ENCODE peak calls at places on chromosomes 5 and 9, in four cellular contexts. W is endothelial cell of umbilical vein, Q is left lung, P is A549. I is an unnamed sample. For H3K4me1 and H3K9me3, the result is how much of the 10 kb centered on the place peaks cover.

GRCh38 chr5:137563301-137563645 is 64.1 kb upstream of the SPOCK1 start:
- DNase-seq in W (no peak), P (no peak), Q (no peak), I (no peak)

GRCh38 chr5:64874753-64875152 is 106.0 kb downstream of the CWC27 start:
- DNase-seq in P (no peak), Q (no peak), W (no peak), I (no peak)

GRCh38 chr9:128469070-128469469 is 13.3 kb downstream of the ODF2 start:
- DNase-seq in P (no peak), Q (no peak), W (no peak), I (no peak)

GRCh38 chr5:43231977-43232376 is 40.0 kb downstream of the NIM1K start:
- DNase-seq in W (no peak), Q (no peak), P (no peak), I (no peak)

GRCh38 chr9:86642721-86643120 is 288.5 kb upstream of the TUT7 start:
- DNase-seq in P (no peak), W (no peak), Q (no peak), I (no peak)

GRCh38 chr5:72552041-72552557 is 44.9 kb upstream of the ZNF366 start:
- DNase-seq in P (no peak), Q (no peak), W (peak), I (no peak)

GRCh38 chr9:114484854-114485443 is 20.3 kb downstream of the WHRN start:
- DNase-seq in Q (no peak), W (no peak), P (no peak), I (no peak)

GRCh38 chr5:32170303-32171170 is 3.6 kb downstream of the GOLPH3 start:
- DNase-seq in P (no peak), Q (no peak), W (peak), I (no peak)

GRCh38 chr9:126646162-126646561 is 32.4 kb downstream of the LMX1B start:
- DNase-seq in W (no peak), Q (no peak), P (no peak), I (no peak)

DNA sequence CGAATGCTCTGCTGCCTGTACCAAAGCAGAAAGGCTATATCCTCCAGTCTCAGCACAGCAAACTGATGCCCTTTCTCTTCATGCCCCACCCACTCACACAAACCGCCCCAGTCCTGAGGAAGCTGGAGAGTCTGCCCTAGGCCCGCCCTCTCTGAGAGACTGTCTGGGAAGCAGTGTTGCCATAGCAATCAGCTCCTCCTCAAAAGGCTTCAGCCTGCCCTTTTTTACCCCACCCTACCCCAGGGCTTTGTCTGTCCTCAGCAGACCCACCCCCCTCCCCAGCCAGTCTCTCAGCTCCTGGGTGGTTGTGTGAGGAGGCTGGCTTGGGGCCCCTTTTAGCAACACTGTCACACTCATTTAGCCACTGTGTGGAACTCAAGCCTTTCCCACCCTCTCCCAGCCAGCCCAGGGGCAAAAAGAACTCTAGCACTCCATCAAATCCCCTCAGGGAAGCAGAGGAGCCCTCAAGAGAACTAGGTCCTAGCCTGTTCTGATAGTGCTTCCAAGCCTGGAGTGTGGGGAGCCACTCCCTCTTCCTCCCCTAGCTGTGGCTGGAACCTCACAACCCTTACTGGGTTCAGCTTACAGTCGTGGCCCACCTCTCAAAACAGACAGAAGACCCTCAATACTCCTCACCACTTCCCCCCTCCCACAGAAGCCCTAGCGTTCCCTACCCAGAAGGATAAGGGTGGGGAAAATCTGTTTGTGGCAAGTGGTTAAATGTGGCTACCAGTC is 1.4 kb downstream of the ATOSB start:
- DNase-seq in P (no peak), Q (peak), W (peak), I (peak)
- H3K4me1 ChIP-seq in P (under half), Q (under half), W (half or more), I (half or more)

GRCh38 chr9:6212722-6213375 is 2.8 kb upstream of the IL33 start:
- DNase-seq in P (no peak), W (no peak), Q (no peak), I (no peak)

GRCh38 chr9:6214903-6215302 is 704 bp upstream of the IL33 start:
- DNase-seq in P (no peak), W (peak), Q (no peak), I (no peak)

GRCh38 chr9:6214451-6214850 is 1.2 kb upstream of the IL33 start:
- DNase-seq in P (no peak), W (no peak), Q (no peak), I (no peak)

GRCh38 chr9:6215562-6215961 is at the start of gene IL33:
- DNase-seq in W (peak), Q (no peak), P (no peak), I (no peak)

GRCh38 chr9:6209966-6210365 is 5.6 kb upstream of the IL33 start:
- DNase-seq in Q (no peak), W (no peak), P (no peak), I (no peak)
- H3K9me3 ChIP-seq in Q (under half), W (under half), P (under half), I (under half)

DNA sequence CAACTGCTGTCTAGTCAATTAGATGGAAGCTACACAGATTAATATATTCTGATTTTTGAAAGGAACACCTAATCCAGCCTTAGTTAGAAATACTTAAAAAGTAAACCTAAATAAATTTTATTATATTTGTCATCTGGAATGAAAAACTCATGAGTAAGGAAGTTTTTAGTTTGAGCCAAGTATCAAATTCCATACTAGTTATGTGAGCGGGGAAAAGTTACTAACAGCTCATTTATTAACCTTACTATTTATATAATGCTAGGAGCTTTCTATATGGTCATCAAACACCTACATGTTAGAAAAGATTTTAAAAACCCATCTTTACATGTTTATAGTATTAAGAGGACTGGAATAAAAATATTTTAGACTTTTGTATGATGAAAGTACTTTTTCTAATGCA is 41.6 kb upstream of the POU5F2 start:
- DNase-seq in W (no peak), P (no peak), Q (no peak), I (no peak)
- TF ChIP-seq CTCF in W (no peak), P (no peak), Q (no peak), I (no peak)

GRCh38 chr5:135122797-135123196 is 88.8 kb upstream of the PITX1 start:
- DNase-seq in Q (no peak), W (no peak), P (no peak), I (no peak)

GRCh38 chr5:135124128-135124527 is 90.1 kb upstream of the PITX1 start:
- DNase-seq in W (no peak), P (no peak), Q (no peak), I (no peak)

GRCh38 chr5:135116146-135116545 is 82.1 kb upstream of the PITX1 start:
- DNase-seq in P (no peak), W (no peak), Q (peak), I (peak)

GRCh38 chr5:135120951-135121350 is 86.9 kb upstream of the PITX1 start:
- DNase-seq in W (no peak), P (no peak), Q (no peak), I (no peak)

DNA sequence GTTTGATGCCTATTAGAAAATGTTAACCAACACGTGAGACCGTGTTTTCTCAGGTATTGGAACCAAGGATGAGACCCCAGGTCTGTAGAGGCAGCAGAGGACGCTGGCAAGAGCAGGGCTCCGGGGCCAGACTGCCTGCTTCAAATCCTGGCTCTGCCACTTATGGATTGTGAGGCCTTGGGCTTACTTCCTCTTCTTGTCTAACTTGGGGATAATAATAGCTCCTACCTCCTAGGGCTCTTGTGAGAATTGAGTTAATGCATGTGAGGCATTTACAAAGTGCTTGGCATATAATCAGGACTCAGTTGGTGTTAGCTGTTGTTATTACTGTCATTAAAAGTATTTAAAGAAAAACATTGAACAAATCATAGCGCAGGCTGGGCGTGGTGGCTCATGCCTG is 85.5 kb upstream of the PITX1 start:
- DNase-seq in Q (no peak), W (no peak), P (no peak), I (no peak)
- H3K4me1 ChIP-seq in Q (under half), W (under half), P (under half), I (under half)

DNA sequence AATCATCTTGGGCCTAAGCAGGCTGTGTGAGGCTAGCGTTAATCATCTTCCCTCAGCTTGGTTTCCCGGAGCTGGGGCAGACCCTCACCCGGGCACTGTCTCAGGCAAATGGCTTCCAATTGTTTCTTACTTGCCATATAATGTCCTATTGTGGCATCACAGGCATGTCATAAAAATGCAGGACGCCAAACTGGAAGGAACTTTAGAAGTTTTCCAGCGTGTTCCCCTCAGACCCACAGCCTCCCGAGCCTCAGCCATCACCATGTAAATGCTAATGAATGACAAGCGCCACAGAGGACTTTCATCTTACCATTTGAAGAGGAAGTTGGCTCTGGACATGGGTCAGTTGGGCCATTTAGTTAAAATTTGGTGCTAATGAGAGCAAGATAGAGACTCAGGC is 143.0 kb upstream of the IRX1 start:
- DNase-seq in Q (no peak), W (no peak), P (no peak), I (no peak)
- H3K9me3 ChIP-seq in Q (under half), W (under half), P (under half), I (under half)

GRCh38 chr5:169097374-169097831 is 203.5 kb downstream of the SLIT3 start:
- DNase-seq in W (no peak), P (no peak), Q (no peak), I (no peak)
- TF ChIP-seq CTCF in W (no peak), P (no peak), Q (no peak), I (no peak)

GRCh38 chr9:136087741-136088480 is 7.2 kb downstream of the NACC2 start:
- DNase-seq in W (no peak), Q (peak), P (no peak), I (peak)

GRCh38 chr9:136089697-136090045 is 5.4 kb downstream of the NACC2 start:
- DNase-seq in P (no peak), Q (no peak), W (peak), I (no peak)

GRCh38 chr9:136090060-136090735 is 4.9 kb downstream of the NACC2 start:
- DNase-seq in P (no peak), W (no peak), Q (no peak), I (peak)

GRCh38 chr9:136088481-136088938 is 6.6 kb downstream of the NACC2 start:
- DNase-seq in W (no peak), P (no peak), Q (no peak), I (peak)

DNA sequence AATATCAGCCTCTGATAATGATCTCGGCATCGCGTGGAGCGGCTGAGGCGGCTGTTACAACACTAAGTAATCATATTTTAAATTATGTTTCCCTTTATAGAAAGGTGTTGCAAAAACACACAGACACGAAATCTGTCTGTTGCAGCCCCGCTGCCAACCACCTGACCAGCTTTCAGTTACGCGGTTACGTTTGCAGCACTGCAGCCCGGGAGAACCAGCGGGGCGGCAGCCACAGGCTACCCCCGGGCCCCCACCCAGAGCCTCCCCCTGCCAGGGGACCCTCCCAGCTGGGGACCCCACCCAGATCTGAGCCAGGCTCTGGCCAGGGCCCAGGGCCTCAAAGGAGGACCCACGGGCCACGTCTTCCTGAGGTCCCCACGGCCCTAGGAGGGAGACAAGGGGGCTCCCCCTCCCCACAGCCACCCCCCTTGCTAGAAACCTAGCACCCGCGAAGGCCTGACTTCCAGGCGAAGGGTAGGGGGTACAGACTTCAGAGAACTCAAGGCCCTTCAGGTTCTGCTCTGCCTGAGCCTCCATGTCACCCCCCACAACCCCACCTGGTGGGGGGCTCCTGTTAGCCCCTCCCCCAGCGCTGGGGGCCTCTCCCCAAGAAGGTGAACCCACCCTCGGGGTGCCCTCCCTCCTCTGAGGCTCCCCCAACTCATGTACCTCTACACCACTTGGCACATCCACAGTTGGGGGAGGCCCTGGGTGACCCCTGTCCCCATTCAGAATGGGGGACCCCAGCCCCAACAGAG is 6.0 kb downstream of the NACC2 start:
- DNase-seq in P (no peak), W (no peak), Q (peak), I (peak)
- H3K4me1 ChIP-seq in P (under half), W (under half), Q (under half), I (half or more)

GRCh38 chr9:122579874-122580273 is 3.3 kb downstream of the OR1L8 start:
- DNase-seq in P (no peak), Q (no peak), W (no peak), I (no peak)
- H3K9me3 ChIP-seq in P (under half), Q (under half), W (under half), I (under half)

GRCh38 chr9:38423939-38424843 is at the start of gene IGFBPL1:
- DNase-seq in P (peak), Q (no peak), W (peak), I (no peak)
- TF ChIP-seq CTCF in P (no peak), Q (no peak), W (no peak), I (no peak)